ENCODE peak calls at places on chromosome 17, in seven cellular contexts. G, S, B, R, T, W and E are unnamed samples.
A peak's percentile ranks its signal among the peaks of the same experiment; 100 is the strongest.

GRCh38 chr17:29526322-29526721 is 40.5 kb downstream of the ABHD15 start:
- DNase-seq in G (peak; percentile 95), S (no peak), B (peak; percentile 6), R (no peak), T (no peak), W (no peak), E (peak; percentile 24)

GRCh38 chr17:83037084-83037950 is 42.1 kb upstream of the METRNL start:
- DNase-seq in G (no peak), S (no peak), B (no peak), R (no peak), T (peak; percentile 23), W (no peak), E (no peak)

GRCh38 chr17:16516594-16517018 is 24.6 kb upstream of the LRRC75A start:
- DNase-seq in G (peak; percentile 64), S (no peak), B (peak; percentile 75), R (peak; percentile 70), T (no peak), W (peak; percentile 80), E (peak; percentile 82)

GRCh38 chr17:76567634-76568432 is 17.8 kb downstream of the ST6GALNAC2 start:
- DNase-seq in G (no peak), S (no peak), B (peak; percentile 44), R (peak; percentile 53), T (no peak), W (no peak), E (no peak)

GRCh38 chr17:73546770-73547345 is 97.4 kb downstream of the SDK2 start:
- DNase-seq in G (peak; percentile 61), S (no peak), B (peak; percentile 75), R (peak; percentile 83), T (peak; percentile 18), W (no peak), E (peak; percentile 3)

GRCh38 chr17:73278465-73279453 is 17.1 kb upstream of the CPSF4L start:
- DNase-seq in G (peak; percentile 93), S (no peak), B (no peak), R (peak; percentile 31), T (no peak), W (no peak), E (no peak)

GRCh38 chr17:63840591-63841349 is 1.7 kb downstream of the SMARCD2 start:
- DNase-seq in G (no peak), S (no peak), B (no peak), R (no peak), T (no peak), W (peak; percentile 8), E (peak; percentile 11)

GRCh38 chr17:32805029-32805976 is 71.6 kb downstream of the MYO1D start:
- DNase-seq in G (peak; percentile 94), S (no peak), B (no peak), R (no peak), T (no peak), W (no peak), E (peak; percentile 50)

GRCh38 chr17:65022137-65022536 is 34.4 kb downstream of the GNA13 start:
- DNase-seq in G (no peak), S (no peak), B (no peak), R (no peak), T (no peak), W (no peak), E (no peak)

GRCh38 chr17:55710410-55710809 is 12.3 kb downstream of the TMEM100 start:
- DNase-seq in G (no peak), S (no peak), B (no peak), R (no peak), T (no peak), W (no peak), E (peak; percentile 63)

GRCh38 chr17:49874911-49875310 is 27.0 kb upstream of the TAC4 start:
- DNase-seq in G (no peak), S (no peak), B (no peak), R (no peak), T (no peak), W (no peak), E (no peak)
- H2BK5ac ChIP-seq in G (no peak overlapping the region), S (no peak overlapping the region), B (no peak overlapping the region), R (no peak overlapping the region), T (no peak overlapping the region), W (no peak overlapping the region), E (no peak overlapping the region)

DNA sequence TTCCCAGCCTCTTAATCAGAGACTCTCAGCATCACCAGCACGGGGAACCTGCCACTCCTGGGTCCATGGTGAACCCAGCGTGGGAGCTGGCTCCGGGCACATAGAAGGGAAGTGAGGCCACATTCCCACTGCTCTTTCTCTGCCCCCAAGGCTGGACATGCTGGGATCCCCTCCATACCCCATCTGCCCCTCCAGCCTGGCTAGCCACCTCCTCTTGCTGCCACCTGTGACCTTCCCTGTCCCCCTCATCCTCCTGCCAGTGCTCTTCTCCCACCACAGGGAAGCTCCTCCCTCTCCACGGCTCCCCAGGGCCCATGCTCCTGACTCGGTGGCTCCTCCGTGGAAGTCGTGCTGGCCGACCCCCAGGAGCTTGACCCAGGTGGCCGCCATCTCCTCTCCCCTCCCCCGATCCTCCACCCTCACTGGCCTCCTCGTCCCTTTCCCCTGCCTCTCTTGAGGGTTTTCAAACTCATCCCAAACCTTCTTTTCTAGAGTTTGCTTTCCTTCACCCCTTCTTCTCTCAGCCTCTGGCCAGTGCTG is 139.1 kb upstream of the CHMP6 start:
- DNase-seq in G (no peak), S (no peak), B (no peak), R (no peak), T (no peak), W (no peak), E (no peak)
- H2BK5ac ChIP-seq in G (no peak overlapping the region), S (peak overlapping the region; percentile 72), B (no peak overlapping the region), R (no peak overlapping the region), T (no peak overlapping the region), W (peak overlapping the region; percentile 98), E (no peak overlapping the region)

DNA sequence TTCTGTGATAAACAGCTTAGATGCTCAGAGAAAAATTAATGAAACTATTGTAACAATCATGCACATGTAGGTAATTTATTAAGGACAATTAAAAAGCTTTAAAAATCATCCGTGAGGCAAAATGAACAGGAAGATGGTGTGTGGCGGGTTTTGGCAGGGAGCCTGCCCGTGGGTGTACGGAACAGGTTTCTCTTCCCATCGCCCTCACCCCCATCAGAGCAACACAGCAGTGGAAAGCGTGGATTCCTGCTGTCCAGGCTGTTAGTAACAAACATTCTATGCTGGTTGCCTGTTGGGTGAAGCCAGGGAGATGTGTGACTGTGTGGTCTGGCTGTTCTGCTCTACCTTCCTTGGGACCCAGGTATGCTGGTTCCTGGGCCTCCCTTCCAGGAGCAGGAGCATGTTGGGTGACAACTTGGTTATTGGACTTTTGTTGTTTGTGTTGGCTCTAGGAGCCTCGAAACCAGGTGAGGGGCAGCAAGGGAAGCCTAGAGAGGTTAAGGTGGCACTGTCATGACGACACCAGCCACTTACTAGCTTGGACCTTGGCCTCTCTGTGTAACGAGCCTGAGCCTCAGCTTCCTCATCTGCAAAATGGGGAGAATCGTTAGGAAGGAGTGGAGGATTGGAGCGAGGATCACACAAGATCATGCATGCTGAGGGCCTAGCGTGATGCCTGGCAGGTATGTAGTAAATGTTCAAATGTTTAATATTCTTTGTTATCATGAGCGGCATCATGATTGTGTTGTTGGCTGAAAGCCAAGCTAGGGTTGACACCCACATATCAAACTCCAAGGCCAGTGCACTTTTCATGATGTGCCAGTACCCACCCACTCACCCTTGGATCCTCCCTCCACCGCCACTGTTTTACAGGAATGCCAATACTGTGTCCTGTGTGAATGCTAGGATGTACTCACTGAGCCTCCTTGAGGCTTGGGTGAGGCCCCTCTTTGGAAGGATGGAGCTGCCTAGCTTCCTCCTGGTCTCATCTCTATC is 192.3 kb downstream of the MSI2 start:
- DNase-seq in G (no peak), S (no peak), B (no peak), R (no peak), T (no peak), W (no peak), E (no peak)
- H2BK5ac ChIP-seq in G (no peak overlapping the region), S (peak overlapping the region; percentile 57), B (no peak overlapping the region), R (no peak overlapping the region), T (no peak overlapping the region), W (no peak overlapping the region), E (no peak overlapping the region)

DNA sequence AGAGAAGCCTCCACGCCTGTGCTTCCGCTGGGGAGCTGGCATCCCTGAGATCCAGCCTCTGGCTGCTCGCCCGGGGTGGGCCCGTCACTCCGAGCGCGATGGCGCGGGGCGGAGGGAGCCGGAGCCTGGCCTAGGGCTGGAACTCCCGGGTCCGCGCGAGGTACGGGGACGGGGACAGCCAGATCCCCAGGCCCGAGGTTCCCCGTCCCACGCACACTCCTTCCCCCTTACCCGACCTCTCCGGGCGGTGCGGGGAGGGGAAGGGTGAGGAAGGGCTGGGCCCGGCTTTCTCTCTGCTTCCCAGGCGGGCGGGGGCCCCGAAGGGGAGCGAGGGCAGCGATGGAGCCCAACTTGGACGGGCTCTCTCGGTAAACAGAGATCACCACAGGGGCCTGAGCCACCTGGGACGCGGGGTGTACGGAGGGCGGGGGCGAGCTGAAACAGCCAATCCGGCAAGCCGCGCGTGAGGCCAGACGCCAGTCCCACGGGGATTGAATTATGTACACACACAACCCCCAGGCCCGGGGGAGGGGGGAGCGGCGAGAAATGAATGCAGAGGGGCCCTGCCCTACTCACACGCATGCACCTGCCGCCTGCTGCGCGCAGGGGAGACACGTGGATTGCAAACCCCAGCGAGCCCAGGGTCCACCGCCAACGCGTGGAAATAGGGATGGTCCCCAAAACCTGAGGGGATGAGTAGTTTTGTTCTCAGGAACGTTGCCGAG is at the start of gene SLC16A11:
- DNase-seq in G (no peak), S (no peak), B (no peak), R (no peak), T (no peak), W (peak; percentile 21), E (no peak)
- H2BK5ac ChIP-seq in G (no peak within 1 kb of the TSS), S (no peak within 1 kb of the TSS), B (no peak within 1 kb of the TSS), R (no peak within 1 kb of the TSS), T (peak within 1 kb of the TSS; percentile 39), W (no peak within 1 kb of the TSS), E (no peak within 1 kb of the TSS)

GRCh38 chr17:4316648-4317047 is 49.8 kb downstream of the UBE2G1 start:
- DNase-seq in G (no peak), S (no peak), B (no peak), R (no peak), T (no peak), W (no peak), E (no peak)
- H2BK5ac ChIP-seq in G (no peak overlapping the region), S (no peak overlapping the region), B (no peak overlapping the region), R (no peak overlapping the region), T (no peak overlapping the region), W (no peak overlapping the region), E (no peak overlapping the region)

GRCh38 chr17:17899486-17899885 is 62.7 kb upstream of the SREBF1 start:
- DNase-seq in G (no peak), S (no peak), B (no peak), R (no peak), T (no peak), W (no peak), E (no peak)
- H2BK5ac ChIP-seq in G (no peak overlapping the region), S (no peak overlapping the region), B (no peak overlapping the region), R (no peak overlapping the region), T (no peak overlapping the region), W (no peak overlapping the region), E (no peak overlapping the region)

GRCh38 chr17:7262192-7263070 is at the start of gene CLDN7:
- DNase-seq in G (peak; percentile 85), S (peak; percentile 90), B (peak; percentile 89), R (peak; percentile 99), T (no peak), W (no peak), E (no peak)
- H2BK5ac ChIP-seq in G (peak within 1 kb of the TSS; percentile 87), S (peak within 1 kb of the TSS; percentile 98), B (peak within 1 kb of the TSS; percentile 52), R (peak within 1 kb of the TSS; percentile 31), T (peak within 1 kb of the TSS; percentile 90), W (no peak within 1 kb of the TSS), E (no peak within 1 kb of the TSS)

DNA sequence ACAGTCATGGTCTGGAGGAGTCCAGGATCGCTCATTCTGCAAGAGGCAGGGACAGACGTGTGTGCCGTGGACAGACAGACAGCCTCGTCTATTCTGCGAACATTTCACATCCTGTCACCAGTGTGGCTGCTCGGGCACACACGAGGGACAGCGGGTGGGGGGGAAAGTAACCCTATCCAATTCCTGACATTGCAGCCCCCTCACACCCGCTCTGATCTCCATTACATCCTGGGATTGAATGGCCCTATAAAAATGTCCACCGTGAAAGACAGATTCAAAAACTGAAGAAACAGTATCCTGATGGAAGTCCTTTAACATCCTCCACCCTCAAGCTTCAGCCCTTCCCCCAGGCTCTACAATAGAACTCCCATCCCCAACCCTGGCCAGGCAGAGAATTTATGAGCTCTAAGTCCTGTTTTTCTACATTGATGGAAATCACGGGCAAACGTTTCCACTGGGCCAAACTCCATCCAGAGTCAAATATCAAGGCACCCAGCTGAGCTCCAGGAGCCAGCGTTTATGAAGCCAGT is 39.4 kb downstream of the HS3ST3A1 start:
- DNase-seq in G (peak; percentile 61), S (no peak), B (no peak), R (no peak), T (no peak), W (peak; percentile 97), E (peak; percentile 91)
- H2BK5ac ChIP-seq in G (no peak overlapping the region), S (no peak overlapping the region), B (no peak overlapping the region), R (no peak overlapping the region), T (no peak overlapping the region), W (peak overlapping the region; percentile 94), E (no peak overlapping the region)